ENCODE peak calls at places on chromosomes 16 and 17, in eight cellular contexts. O is mammary epithelial cell; G is SK-N-SH; T is pancreas; K is CD8-positive, alpha-beta T cell; W is fibroblast of lung; X is esophagus muscularis mucosa; Z is small intestine. B is an unnamed sample.
A peak's percentile ranks its signal among the peaks of the same experiment; 100 is the strongest.

GRCh38 chr17:11031787-11032186 is 193.9 kb upstream of the PIRT start:
- DNase-seq in O (no peak), G (no peak), T (no peak), K (no peak), W (no peak), X (no peak), Z (no peak), B (no peak)

GRCh38 chr17:79950711-79951110 is 85.0 kb downstream of the TBC1D16 start:
- DNase-seq in O (no peak), G (no peak), T (peak; percentile 34), K (no peak), W (peak; percentile 15), X (no peak), Z (peak; percentile 54), B (peak; percentile 35)

GRCh38 chr16:51648521-51648920 is 497.5 kb upstream of the SALL1 start:
- DNase-seq in O (no peak), G (no peak), T (no peak), K (no peak), W (peak; percentile 88), X (no peak), Z (no peak), B (no peak)

GRCh38 chr16:74623214-74623842 is 16.4 kb upstream of the GLG1 start:
- DNase-seq in O (peak; percentile 27), G (peak; percentile 47), T (no peak), K (no peak), W (peak; percentile 35), X (no peak), Z (peak; percentile 66), B (no peak)

GRCh38 chr17:17737938-17738894 is 57.0 kb downstream of the RAI1 start:
- DNase-seq in O (peak; percentile 44), G (peak; percentile 89), T (peak; percentile 48), K (peak; percentile 65), W (peak; percentile 60), X (no peak), Z (peak; percentile 22), B (no peak)

GRCh38 chr17:36195474-36196098 is 972 bp downstream of the CCL3L1 start:
- DNase-seq in O (no peak), G (no peak), T (no peak), K (no peak), W (no peak), X (no peak), Z (no peak), B (no peak)

GRCh38 chr16:68070811-68071546 is 14.2 kb upstream of the NFATC3 start:
- DNase-seq in O (no peak), G (no peak), T (no peak), K (no peak), W (no peak), X (no peak), Z (no peak), B (no peak)

GRCh38 chr16:73017321-73017720 is 30.6 kb downstream of the ZFHX3 start:
- DNase-seq in O (no peak), G (no peak), T (no peak), K (no peak), W (no peak), X (no peak), Z (no peak), B (no peak)

GRCh38 chr17:39939588-39940419 is 12.3 kb downstream of the LRRC3C start:
- DNase-seq in O (peak; percentile 76), G (peak; percentile 84), T (no peak), K (no peak), W (peak; percentile 95), X (no peak), Z (no peak), B (no peak)

GRCh38 chr16:16042076-16042475 is 92.7 kb downstream of the ABCC1 start:
- DNase-seq in O (no peak), G (peak; percentile 71), T (no peak), K (no peak), W (peak; percentile 91), X (no peak), Z (no peak), B (no peak)

GRCh38 chr17:67421869-67422273 is 44.8 kb downstream of the PITPNC1 start:
- DNase-seq in O (peak; percentile 100), G (no peak), T (peak; percentile 79), K (peak; percentile 69), W (peak; percentile 96), X (no peak), Z (peak; percentile 93), B (no peak)

GRCh38 chr17:79027274-79027924 is 3.4 kb downstream of the C1QTNF1 start:
- DNase-seq in O (no peak), G (peak; percentile 90), T (no peak), K (no peak), W (no peak), X (no peak), Z (peak; percentile 44), B (peak; percentile 66)

GRCh38 chr17:61662771-61663170 is 71.8 kb upstream of the NACA2 start:
- DNase-seq in O (no peak), G (no peak), T (no peak), K (no peak), W (peak; percentile 50), X (no peak), Z (no peak), B (no peak)

GRCh38 chr17:9350083-9350482 is 225.5 kb downstream of the STX8 start:
- DNase-seq in O (peak; percentile 91), G (no peak), T (no peak), K (no peak), W (peak; percentile 96), X (no peak), Z (no peak), B (no peak)

GRCh38 chr16:70418274-70418992 is 20.5 kb downstream of the ST3GAL2 start:
- DNase-seq in O (no peak), G (no peak), T (no peak), K (peak; percentile 52), W (no peak), X (no peak), Z (no peak), B (no peak)

GRCh38 chr17:60557805-60558204 is 31.8 kb upstream of the APPBP2 start:
- DNase-seq in O (peak; percentile 27), G (no peak), T (no peak), K (no peak), W (no peak), X (no peak), Z (no peak), B (no peak)

GRCh38 chr17:42249681-42250446 is 26.3 kb downstream of the STAT5B start:
- DNase-seq in O (no peak), G (no peak), T (no peak), K (no peak), W (no peak), X (no peak), Z (peak; percentile 31), B (no peak)

GRCh38 chr16:67666538-67667433 is at the start of the genes C16orf86 and ENKD1:
- DNase-seq in O (peak; percentile 33), G (peak; percentile 96), T (peak; percentile 87), K (peak; percentile 87), W (peak; percentile 52), X (no peak), Z (peak; percentile 75), B (peak; percentile 92)

GRCh38 chr16:88194397-88195020 is 188.2 kb upstream of the ZNF469 start:
- DNase-seq in O (no peak), G (peak; percentile 87), T (peak; percentile 48), K (peak; percentile 35), W (peak; percentile 5), X (peak; percentile 90), Z (peak; percentile 46), B (no peak)

GRCh38 chr16:2769675-2770056 is 7.4 kb downstream of the ELOB start:
- DNase-seq in O (peak; percentile 74), G (no peak), T (no peak), K (no peak), W (no peak), X (no peak), Z (peak; percentile 94), B (peak; percentile 42)
- H3K36me3 ChIP-seq in O (peaks cover 42% of the 10 kb centered on the region), G (peaks cover 52% of the 10 kb centered on the region), T (peaks cover 11% of the 10 kb centered on the region), K (peaks cover 79% of the 10 kb centered on the region), W (peaks cover 57% of the 10 kb centered on the region), X (peaks cover 99% of the 10 kb centered on the region), Z (peaks cover 24% of the 10 kb centered on the region), B (peaks cover 6% of the 10 kb centered on the region)

DNA sequence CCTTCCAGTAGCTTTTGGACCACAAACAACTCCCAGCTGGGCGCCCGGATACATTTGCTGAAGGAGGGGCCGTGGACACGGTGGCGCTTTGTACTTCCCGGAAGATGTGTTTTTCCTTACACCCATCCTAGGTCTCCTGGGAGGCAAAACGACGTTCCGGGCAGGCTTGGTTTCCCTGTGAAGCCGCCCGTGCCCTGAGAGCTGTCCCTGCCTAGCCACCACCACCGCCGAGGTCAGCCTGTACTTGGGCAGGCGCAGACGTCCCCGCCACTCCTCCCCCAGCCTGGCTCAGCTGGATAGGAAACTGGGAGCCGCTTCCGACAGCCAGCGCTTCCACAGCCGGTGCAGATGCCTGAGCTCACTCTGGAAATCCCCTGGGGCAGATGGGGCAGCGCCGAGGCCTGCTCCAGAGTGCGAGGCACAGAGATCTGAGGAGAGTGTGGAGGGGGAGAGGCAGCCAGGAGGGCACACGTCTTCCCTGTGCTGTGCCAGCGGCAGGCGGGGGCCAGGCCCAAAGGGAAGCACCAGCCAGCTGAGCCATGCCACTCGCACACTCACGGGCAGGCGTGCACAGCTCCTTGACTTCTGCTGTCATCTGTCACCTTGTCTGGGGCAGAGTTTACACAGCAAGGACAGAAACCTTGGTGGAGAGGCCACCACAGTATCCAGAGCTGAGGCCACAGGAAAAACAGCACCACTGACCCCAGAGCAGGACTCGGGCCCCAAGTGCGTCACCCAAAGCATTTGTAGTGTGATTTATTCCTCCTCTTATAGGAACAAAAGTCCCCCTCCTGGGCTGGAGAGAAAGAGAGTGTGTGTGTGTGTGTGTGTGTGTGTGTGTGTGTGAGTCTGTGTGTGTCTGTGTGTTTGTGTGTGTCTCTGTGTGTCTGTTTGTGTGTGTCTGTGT is 3.0 kb downstream of the RHBDF2 start:
- DNase-seq in O (peak; percentile 93), G (peak; percentile 96), T (peak; percentile 83), K (no peak), W (peak; percentile 84), X (no peak), Z (peak; percentile 60), B (peak; percentile 92)
- H3K4me3 ChIP-seq in O (peak overlapping the region; percentile 38), G (no peak overlapping the region), T (no peak overlapping the region), K (no peak overlapping the region), W (no peak overlapping the region), X (peak overlapping the region; percentile 68), Z (no peak overlapping the region), B (no peak overlapping the region)

DNA sequence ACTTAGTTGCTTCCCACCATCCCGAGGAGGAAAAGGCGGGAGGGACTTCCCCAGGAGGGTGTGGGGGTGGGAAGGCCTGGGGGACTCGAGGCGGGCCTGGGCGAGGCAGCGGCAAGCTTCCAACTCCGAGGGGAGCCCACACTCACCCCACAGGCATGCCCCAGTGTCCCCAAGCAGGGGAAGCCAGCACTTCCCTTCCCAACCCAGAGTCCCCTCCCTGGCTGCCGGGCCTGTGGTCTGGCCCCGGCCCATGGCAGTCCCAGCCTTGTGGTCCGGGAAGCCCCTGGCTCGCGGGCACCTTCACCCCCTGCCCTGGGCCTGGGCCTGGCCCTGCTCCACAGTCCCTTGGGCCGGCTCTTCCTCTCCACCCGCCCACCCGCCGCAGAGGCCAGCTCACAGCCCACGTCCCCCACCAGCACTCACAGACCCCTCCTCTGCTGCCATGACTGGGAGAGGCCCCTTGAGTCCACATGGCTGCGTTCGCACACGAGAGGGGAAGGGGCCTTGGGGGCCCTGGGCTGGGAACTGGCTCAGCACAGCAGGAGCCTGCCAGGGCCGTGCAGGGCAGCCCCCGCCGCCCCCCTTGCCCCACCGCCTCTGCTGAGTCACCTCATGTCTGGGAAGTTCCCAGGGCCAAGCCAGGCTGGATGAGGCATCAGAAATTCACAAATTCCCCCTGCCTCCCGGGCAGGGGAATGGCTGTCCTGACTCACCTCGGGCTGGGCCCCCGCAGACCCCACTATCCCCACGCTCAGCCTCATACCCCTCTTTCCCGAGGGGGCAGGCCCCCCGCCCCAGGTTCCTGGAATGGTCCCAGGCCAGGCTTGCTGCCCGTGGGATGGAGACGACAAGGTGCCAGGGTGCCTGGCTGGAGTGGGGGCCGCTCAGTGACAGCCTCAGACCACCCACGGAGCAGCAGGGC is 27.8 kb downstream of the BAHCC1 start:
- DNase-seq in O (peak; percentile 93), G (peak; percentile 86), T (peak; percentile 73), K (no peak), W (peak; percentile 96), X (no peak), Z (no peak), B (peak; percentile 95)
- H3K4me1 ChIP-seq in O (peaks cover 41% of the 10 kb centered on the region), G (peaks cover 69% of the 10 kb centered on the region), T (peaks cover 46% of the 10 kb centered on the region), K (peaks cover 16% of the 10 kb centered on the region), W (peaks cover 48% of the 10 kb centered on the region), X (peaks cover 77% of the 10 kb centered on the region), Z (no peaks in the 10 kb centered on the region), B (no peaks in the 10 kb centered on the region)

GRCh38 chr17:20935740-20936139 is 107.1 kb downstream of the USP22 start:
- DNase-seq in O (peak; percentile 96), G (no peak), T (no peak), K (no peak), W (peak; percentile 84), X (no peak), Z (no peak), B (no peak)
- H3K36me3 ChIP-seq in O (no peaks in the 10 kb centered on the region), G (peaks cover 34% of the 10 kb centered on the region), T (no peaks in the 10 kb centered on the region), K (no peaks in the 10 kb centered on the region), W (no peaks in the 10 kb centered on the region), X (no peaks in the 10 kb centered on the region), Z (no peaks in the 10 kb centered on the region), B (no peaks in the 10 kb centered on the region)